ENCODE peak calls at places on chromosomes 13 and 19, in seven cellular contexts. W, S, E, L, U, A and G are unnamed samples.

GRCh38 chr13:34750078-34750703 is 191.9 kb upstream of the NBEA start:
- DNase-seq in S (no peak), E (no peak), W (no peak), A (no peak), L (no peak), U (no peak), G (peak; percentile 59)

GRCh38 chr19:5452594-5453565 is 2.3 kb upstream of the ZNRF4 start:
- DNase-seq in W (no peak), U (no peak), S (no peak), L (no peak), A (peak; percentile 34), E (no peak), G (no peak)

GRCh38 chr19:4144666-4145261 is 8.7 kb upstream of the CREB3L3 start:
- DNase-seq in W (no peak), A (peak; percentile 55), S (no peak), E (no peak), U (no peak), L (peak; percentile 50), G (no peak)

GRCh38 chr19:45250832-45251451 is at the start of gene MARK4:
- DNase-seq in A (peak; percentile 65), W (peak; percentile 56), L (peak; percentile 53), U (peak; percentile 19), E (no peak), S (peak; percentile 15), G (peak; percentile 26)

GRCh38 chr13:76812971-76813691 is 73.1 kb downstream of the KCTD12 start:
- DNase-seq in L (no peak), W (no peak), U (no peak), A (no peak), S (no peak), E (no peak), G (no peak)

GRCh38 chr13:109781384-109782065 is 4.9 kb downstream of the IRS2 start:
- DNase-seq in S (no peak), W (no peak), U (no peak), E (no peak), A (peak; percentile 23), L (peak; percentile 46), G (no peak)

GRCh38 chr13:113981611-113982295 is 7.9 kb upstream of the C13orf46 start:
- DNase-seq in A (no peak), L (no peak), S (no peak), W (peak; percentile 13), U (no peak), E (no peak), G (no peak)

GRCh38 chr19:47445937-47446402 is 25.7 kb downstream of the SLC8A2 start:
- DNase-seq in S (peak; percentile 41), A (peak; percentile 52), E (no peak), L (peak; percentile 30), W (peak; percentile 46), U (peak; percentile 73), G (peak; percentile 46)

GRCh38 chr13:112849500-112849899 is 119.5 kb upstream of the MCF2L start:
- DNase-seq in U (no peak), W (no peak), E (no peak), A (peak; percentile 5), L (no peak), S (no peak), G (no peak)

GRCh38 chr13:102968572-102969228 is 97.5 kb downstream of the SLC10A2 start:
- DNase-seq in U (no peak), S (no peak), W (no peak), E (no peak), A (no peak), L (no peak), G (no peak)

GRCh38 chr19:13783565-13784500 is 9.6 kb downstream of the C19orf53 start:
- DNase-seq in S (no peak), A (no peak), L (no peak), W (no peak), U (no peak), E (no peak), G (no peak)

GRCh38 chr19:7539827-7540425 is 4.4 kb downstream of the PNPLA6 start:
- DNase-seq in W (no peak), A (no peak), E (no peak), S (no peak), U (no peak), L (no peak), G (no peak)